ENCODE peak calls at places on chromosomes 13 and 19, in six cellular contexts. I is GM12878, C is endothelial cell of umbilical vein, F is HepG2, L is K562, V is A549. S is an unnamed sample.

GRCh38 chr19:55581145-55581827 is 638 bp upstream of the ZNF579 start:
- DNase-seq in I (no peak), C (no peak), F (peak), L (peak), V (no peak), S (peak)

GRCh38 chr13:39577203-39577602 is 25.8 kb downstream of the LHFPL6 start:
- DNase-seq in I (no peak), C (no peak), F (no peak), L (no peak), V (no peak), S (no peak)

GRCh38 chr13:96299235-96299634 is 209.3 kb downstream of the HS6ST3 start:
- DNase-seq in I (no peak), C (no peak), F (peak), L (no peak), V (no peak), S (no peak)

GRCh38 chr19:38564981-38565685 is 52.6 kb downstream of the MAP4K1 start:
- DNase-seq in I (no peak), C (no peak), F (no peak), L (no peak), V (no peak), S (no peak)

GRCh38 chr19:480016-480855 is 16.1 kb upstream of the MADCAM1 start:
- DNase-seq in I (no peak), C (peak), F (peak), L (peak), V (peak), S (peak)

GRCh38 chr19:15180451-15181390 is 20.1 kb downstream of the NOTCH3 start:
- DNase-seq in I (no peak), C (no peak), F (peak), L (peak), V (no peak), S (no peak)

GRCh38 chr13:50378513-50378970 is 363.3 kb downstream of the KCNRG start:
- DNase-seq in I (no peak), C (no peak), F (no peak), L (no peak), V (no peak), S (no peak)

GRCh38 chr19:51719251-51719901 is 4.4 kb downstream of the HAS1 start:
- DNase-seq in I (no peak), C (no peak), F (no peak), L (no peak), V (no peak), S (no peak)

GRCh38 chr19:18417250-18418033 is 1.8 kb upstream of the SSBP4 start:
- DNase-seq in I (no peak), C (peak), F (peak), L (peak), V (no peak), S (peak)

GRCh38 chr19:50238043-50238442 is 34.6 kb downstream of the MYH14 start:
- DNase-seq in I (no peak), C (no peak), F (no peak), L (no peak), V (no peak), S (no peak)

GRCh38 chr13:26787961-26788360 is 27.4 kb upstream of the GPR12 start:
- DNase-seq in I (no peak), C (no peak), F (no peak), L (no peak), V (no peak), S (no peak)

GRCh38 chr13:59687028-59687427 is 476.7 kb downstream of the DIAPH3 start:
- DNase-seq in I (no peak), C (no peak), F (no peak), L (no peak), V (no peak), S (no peak)

GRCh38 chr13:90696656-90697055 is 650.8 kb upstream of the MIR17HG start:
- DNase-seq in I (no peak), C (no peak), F (no peak), L (no peak), V (no peak), S (no peak)

GRCh38 chr19:52170863-52171320 is 529 bp downstream of the ZNF836 start:
- DNase-seq in I (no peak), C (peak), F (no peak), L (no peak), V (no peak), S (peak)

GRCh38 chr19:48495391-48495790 is 16.2 kb downstream of the LMTK3 start:
- DNase-seq in I (no peak), C (no peak), F (no peak), L (no peak), V (no peak), S (peak)

GRCh38 chr19:39128511-39129079 is 3.0 kb downstream of the PAK4 start:
- DNase-seq in I (no peak), C (no peak), F (no peak), L (no peak), V (no peak), S (no peak)

GRCh38 chr19:32607479-32607878 is 26.5 kb downstream of the PDCD5 start:
- DNase-seq in I (no peak), C (no peak), F (no peak), L (no peak), V (no peak), S (no peak)

GRCh38 chr19:23118400-23118799 is 1.6 kb downstream of the ZNF730 start:
- DNase-seq in I (no peak), C (no peak), F (no peak), L (no peak), V (no peak), S (peak)

GRCh38 chr19:1084024-1084868 is 10.9 kb downstream of the POLR2E start:
- DNase-seq in I (no peak), C (no peak), F (no peak), L (no peak), V (no peak), S (no peak)

GRCh38 chr19:4234862-4235201 is 5.5 kb downstream of the EBI3 start:
- DNase-seq in I (no peak), C (no peak), F (no peak), L (no peak), V (no peak), S (no peak)

GRCh38 chr19:4232614-4233281 is 3.4 kb downstream of the EBI3 start:
- DNase-seq in I (no peak), C (no peak), F (no peak), L (peak), V (no peak), S (peak)

GRCh38 chr19:4234142-4234861 is 5.0 kb downstream of the EBI3 start:
- DNase-seq in I (no peak), C (no peak), F (peak), L (peak), V (no peak), S (no peak)

GRCh38 chr19:4229179-4229931 is at the start of gene EBI3:
- DNase-seq in I (peak), C (peak), F (no peak), L (peak), V (no peak), S (peak)

DNA sequence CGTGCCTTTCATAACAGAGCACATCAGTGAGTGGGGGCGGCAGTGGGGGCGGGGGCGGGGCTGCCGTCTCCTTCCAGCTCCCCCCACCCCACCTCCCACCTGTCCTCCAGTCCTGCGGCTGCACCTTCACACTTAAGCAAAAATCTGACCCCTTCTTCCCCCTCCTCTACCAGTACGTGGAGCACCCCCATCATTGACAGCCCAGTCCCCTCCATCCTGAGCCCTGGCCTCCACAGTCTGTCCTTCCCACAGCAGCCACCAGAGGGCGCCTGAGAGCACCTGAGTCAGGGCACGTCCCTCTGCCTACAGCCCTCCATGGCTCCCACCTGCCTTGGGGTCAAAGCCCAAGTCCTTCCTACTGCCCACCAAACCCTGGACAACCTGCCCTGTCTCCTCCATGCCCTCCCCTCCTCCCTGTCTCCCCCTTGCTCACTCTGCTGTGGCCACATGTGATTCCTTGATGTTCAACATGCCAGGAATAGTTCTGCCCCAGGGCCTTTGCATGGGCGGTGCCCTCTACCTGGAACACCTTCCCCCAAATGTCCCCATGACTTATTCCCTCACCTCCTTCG is 4.0 kb downstream of the EBI3 start:
- DNase-seq in I (no peak), C (no peak), F (peak), L (peak), V (no peak), S (peak)
- TF ChIP-seq CTCF in I (peak), C (peak), F (peak), L (peak), V (peak), S (peak)

DNA sequence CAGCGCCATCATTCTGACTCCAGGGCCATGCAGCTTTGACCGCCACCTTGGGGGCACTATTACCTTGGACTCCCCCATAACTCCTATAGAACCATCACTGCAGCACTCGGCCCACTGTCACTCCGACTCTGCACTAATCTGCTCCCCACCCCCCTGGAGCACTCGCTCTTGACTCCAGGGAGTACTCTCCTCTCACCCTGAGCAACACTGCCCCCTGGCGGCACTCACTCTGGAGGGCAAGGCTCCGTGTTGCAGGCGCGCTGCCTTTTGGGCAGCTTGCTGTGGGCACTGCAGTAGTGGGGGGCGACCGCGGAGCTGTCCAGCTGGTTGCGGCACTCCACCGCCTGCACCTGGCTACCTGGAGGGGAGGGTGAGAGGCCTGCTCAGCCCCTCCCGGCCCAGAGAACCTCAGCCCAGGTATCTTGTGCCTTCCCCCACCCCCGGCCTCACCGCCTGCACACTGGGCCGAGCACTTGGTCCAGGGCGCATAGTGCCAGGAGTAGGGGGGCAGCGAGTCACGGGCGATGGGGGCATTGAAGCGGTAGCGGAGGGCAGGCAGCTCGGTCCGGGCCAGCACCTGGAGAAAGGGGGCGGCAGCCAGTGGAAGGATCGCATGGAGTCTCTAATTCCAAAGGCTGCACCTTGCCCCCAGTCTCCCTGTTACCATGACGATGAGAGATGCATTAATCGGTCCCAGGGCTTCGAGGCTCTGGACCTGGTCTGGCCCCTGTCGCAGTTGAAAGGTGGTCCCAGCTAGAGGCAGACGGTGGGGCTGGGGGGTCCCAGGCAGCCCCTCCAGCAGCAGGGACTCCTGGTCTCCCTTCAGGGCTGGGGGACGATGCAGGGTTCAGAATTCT is 8.9 kb upstream of the MYO1F start:
- DNase-seq in I (no peak), C (no peak), F (peak), L (peak), V (no peak), S (peak)
- TF ChIP-seq MYC in I (no peak), C (no peak), F (no peak), L (peak), V (no peak), S (peak)

GRCh38 chr19:14080887-14081796 is 4.4 kb downstream of the C19orf67 start:
- DNase-seq in I (peak), C (peak), F (peak), L (peak), V (peak), S (peak)
- TF ChIP-seq POLR2A in I (peak), C (peak), F (peak), L (peak), V (peak), S (peak)

DNA sequence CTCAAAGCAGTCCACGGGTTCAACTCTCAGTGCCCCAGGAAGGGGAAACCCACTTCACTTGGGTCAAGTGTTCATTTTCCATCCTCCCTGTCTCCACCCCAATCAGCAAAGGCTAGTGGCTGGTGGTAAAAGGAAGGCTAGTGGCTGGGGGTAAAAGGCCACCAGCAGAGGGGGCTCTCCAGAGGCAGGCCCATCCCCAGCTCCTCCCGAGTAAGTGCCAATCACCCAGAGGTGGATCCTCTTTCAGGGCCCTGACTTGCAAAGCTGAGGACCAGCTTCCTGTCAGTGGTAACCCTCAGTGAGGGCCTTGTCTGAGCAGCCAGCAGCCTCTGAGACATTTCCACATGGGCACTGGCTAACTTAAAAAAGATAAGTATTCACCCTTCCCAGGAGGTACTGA is 22.0 kb upstream of the TPT1 start:
- DNase-seq in I (no peak), C (no peak), F (peak), L (peak), V (no peak), S (peak)
- TF ChIP-seq CTCF in I (no peak), C (peak), F (peak), L (peak), V (no peak), S (peak)

GRCh38 chr13:42990147-42990990 is 1.7 kb downstream of the EPSTI1 start:
- DNase-seq in I (no peak), C (no peak), F (no peak), L (no peak), V (no peak), S (no peak)

GRCh38 chr13:42994878-42995277 is 2.8 kb upstream of the EPSTI1 start:
- DNase-seq in I (no peak), C (no peak), F (no peak), L (no peak), V (no peak), S (no peak)

GRCh38 chr13:42991892-42992584 is at the start of gene EPSTI1:
- DNase-seq in I (no peak), C (peak), F (no peak), L (peak), V (no peak), S (peak)

GRCh38 chr13:42990991-42991891 is 800 bp downstream of the EPSTI1 start:
- DNase-seq in I (no peak), C (no peak), F (no peak), L (no peak), V (no peak), S (no peak)

GRCh38 chr13:42992585-42993122 is 613 bp upstream of the EPSTI1 start:
- DNase-seq in I (no peak), C (no peak), F (no peak), L (no peak), V (no peak), S (no peak)
- TF ChIP-seq MYC in I (no peak), C (no peak), F (no peak), L (no peak), V (no peak), S (no peak)

S was measured in NB4.